ENCODE peak calls at places on chromosomes 11 and 22, in six cellular contexts. One of them, this sample, is unnamed.

GRCh38 chr11:115054541-115055538 is 376.5 kb downstream of the NXPE2 start:
- DNase-seq in astrocyte: peak
- DNase-seq in esophagus squamous epithelium: no peak
- DNase-seq in fibroblast of lung: peak
- DNase-seq in brain microvascular endothelial cell: no peak
- DNase-seq in GM23338: no peak
- DNase-seq in this sample: no peak

GRCh38 chr22:39746600-39747262 is 146.8 kb downstream of the ENTHD1 start:
- DNase-seq in astrocyte: no peak
- DNase-seq in esophagus squamous epithelium: no peak
- DNase-seq in fibroblast of lung: no peak
- DNase-seq in brain microvascular endothelial cell: no peak
- DNase-seq in GM23338: no peak
- DNase-seq in this sample: no peak

GRCh38 chr11:7512525-7513209 is 1.1 kb upstream of the PPFIBP2 start:
- DNase-seq in astrocyte: no peak
- DNase-seq in esophagus squamous epithelium: peak
- DNase-seq in fibroblast of lung: no peak
- DNase-seq in brain microvascular endothelial cell: no peak
- DNase-seq in GM23338: peak
- DNase-seq in this sample: no peak

GRCh38 chr11:7020183-7020917 is at the start of the genes NLRP14 and ZNF214:
- DNase-seq in astrocyte: peak
- DNase-seq in esophagus squamous epithelium: peak
- DNase-seq in fibroblast of lung: peak
- DNase-seq in brain microvascular endothelial cell: peak
- DNase-seq in GM23338: peak
- DNase-seq in this sample: peak

GRCh38 chr11:111514216-111515031 is at the start of gene HOATZ:
- DNase-seq in astrocyte: no peak
- DNase-seq in esophagus squamous epithelium: no peak
- DNase-seq in fibroblast of lung: peak
- DNase-seq in brain microvascular endothelial cell: no peak
- DNase-seq in GM23338: peak
- DNase-seq in this sample: no peak

GRCh38 chr11:7599209-7599608 is 74.1 kb downstream of the CYB5R2 start:
- DNase-seq in astrocyte: no peak
- DNase-seq in esophagus squamous epithelium: no peak
- DNase-seq in fibroblast of lung: no peak
- DNase-seq in brain microvascular endothelial cell: no peak
- DNase-seq in GM23338: no peak
- DNase-seq in this sample: no peak

GRCh38 chr11:28673687-28674431 is 565.7 kb downstream of the METTL15 start:
- DNase-seq in astrocyte: peak
- DNase-seq in esophagus squamous epithelium: no peak
- DNase-seq in fibroblast of lung: peak
- DNase-seq in brain microvascular endothelial cell: no peak
- DNase-seq in GM23338: peak
- DNase-seq in this sample: no peak

GRCh38 chr22:23217171-23218052 is 37.1 kb downstream of the BCR start:
- DNase-seq in astrocyte: no peak
- DNase-seq in esophagus squamous epithelium: no peak
- DNase-seq in fibroblast of lung: no peak
- DNase-seq in brain microvascular endothelial cell: no peak
- DNase-seq in GM23338: no peak
- DNase-seq in this sample: no peak

GRCh38 chr22:38236786-38237185 is 35.0 kb downstream of the MAFF start:
- DNase-seq in astrocyte: no peak
- DNase-seq in esophagus squamous epithelium: no peak
- DNase-seq in fibroblast of lung: no peak
- DNase-seq in brain microvascular endothelial cell: no peak
- DNase-seq in GM23338: no peak
- DNase-seq in this sample: no peak

GRCh38 chr11:126834149-126834548 is 166.4 kb downstream of the KIRREL3 start:
- DNase-seq in astrocyte: peak
- DNase-seq in esophagus squamous epithelium: no peak
- DNase-seq in fibroblast of lung: peak
- DNase-seq in brain microvascular endothelial cell: peak
- DNase-seq in GM23338: no peak
- DNase-seq in this sample: no peak

GRCh38 chr11:65928667-65929066 is 9.4 kb downstream of the DRAP1 start:
- DNase-seq in astrocyte: no peak
- DNase-seq in esophagus squamous epithelium: no peak
- DNase-seq in fibroblast of lung: no peak
- DNase-seq in brain microvascular endothelial cell: no peak
- DNase-seq in GM23338: no peak
- DNase-seq in this sample: no peak

GRCh38 chr22:50473088-50473487 is 1.7 kb downstream of the SBF1 start:
- DNase-seq in astrocyte: no peak
- DNase-seq in esophagus squamous epithelium: no peak
- DNase-seq in fibroblast of lung: no peak
- DNase-seq in brain microvascular endothelial cell: no peak
- DNase-seq in GM23338: peak
- DNase-seq in this sample: no peak

GRCh38 chr11:19919050-19919561 is 206.5 kb downstream of the NAV2 start:
- DNase-seq in astrocyte: peak
- DNase-seq in esophagus squamous epithelium: no peak
- DNase-seq in fibroblast of lung: peak
- DNase-seq in brain microvascular endothelial cell: peak
- DNase-seq in GM23338: no peak
- DNase-seq in this sample: peak

GRCh38 chr11:12204506-12204905 is 94.1 kb downstream of the MICAL2 start:
- DNase-seq in astrocyte: no peak
- DNase-seq in esophagus squamous epithelium: no peak
- DNase-seq in fibroblast of lung: no peak
- DNase-seq in brain microvascular endothelial cell: no peak
- DNase-seq in GM23338: no peak
- DNase-seq in this sample: no peak
- H3K27ac ChIP-seq in astrocyte: peak
- H3K27ac ChIP-seq in esophagus squamous epithelium: no peak
- H3K27ac ChIP-seq in fibroblast of lung: peak
- H3K27ac ChIP-seq in brain microvascular endothelial cell: peak
- H3K27ac ChIP-seq in GM23338: no peak
- H3K27ac ChIP-seq in this sample: no peak

GRCh38 chr11:128294685-128295079 is 292.7 kb downstream of the ETS1 start:
- DNase-seq in astrocyte: peak
- DNase-seq in esophagus squamous epithelium: no peak
- DNase-seq in fibroblast of lung: peak
- DNase-seq in brain microvascular endothelial cell: peak
- DNase-seq in GM23338: no peak
- DNase-seq in this sample: no peak

GRCh38 chr11:128291835-128292234 is 295.5 kb downstream of the ETS1 start:
- DNase-seq in astrocyte: no peak
- DNase-seq in esophagus squamous epithelium: no peak
- DNase-seq in fibroblast of lung: no peak
- DNase-seq in brain microvascular endothelial cell: no peak
- DNase-seq in GM23338: no peak
- DNase-seq in this sample: no peak

GRCh38 chr11:128297111-128297651 is 290.2 kb downstream of the ETS1 start:
- DNase-seq in astrocyte: no peak
- DNase-seq in esophagus squamous epithelium: no peak
- DNase-seq in fibroblast of lung: no peak
- DNase-seq in brain microvascular endothelial cell: no peak
- DNase-seq in GM23338: no peak
- DNase-seq in this sample: no peak

GRCh38 chr11:128291043-128291442 is 296.3 kb downstream of the ETS1 start:
- DNase-seq in astrocyte: no peak
- DNase-seq in esophagus squamous epithelium: no peak
- DNase-seq in fibroblast of lung: no peak
- DNase-seq in brain microvascular endothelial cell: no peak
- DNase-seq in GM23338: no peak
- DNase-seq in this sample: no peak

DNA sequence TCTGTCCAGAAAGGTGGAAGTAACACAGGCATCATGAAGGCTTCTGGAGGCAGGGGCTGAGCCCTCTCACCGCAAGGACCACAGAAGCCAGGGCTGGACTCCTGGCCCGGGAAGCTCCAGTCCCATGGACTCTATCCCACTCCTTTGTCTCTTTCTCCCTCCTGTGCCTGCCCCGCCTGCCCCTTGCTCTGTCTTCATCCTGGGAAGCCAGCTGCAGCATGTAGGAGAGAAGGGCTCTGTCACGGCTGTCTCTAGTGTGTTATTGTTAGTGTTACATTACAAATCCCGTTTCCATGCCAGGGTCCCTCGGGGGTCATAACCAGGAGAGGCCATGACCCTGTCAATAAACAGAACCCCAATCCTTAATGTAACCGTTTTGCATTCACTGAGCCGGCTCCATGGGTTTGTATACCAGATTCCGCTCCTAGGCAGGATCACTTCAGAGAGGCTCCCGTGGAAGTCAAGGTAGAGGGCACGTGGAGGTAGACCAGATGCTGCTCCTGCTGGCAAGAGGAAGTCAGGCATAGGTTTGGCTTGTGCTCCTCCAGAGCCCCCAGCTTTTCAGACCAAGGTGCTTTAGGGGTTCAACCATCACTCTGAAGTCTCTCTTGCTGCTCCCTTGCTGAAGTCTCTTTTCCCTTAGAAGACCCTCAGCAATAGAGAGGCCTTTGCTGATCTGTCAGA is 293.2 kb downstream of the ETS1 start:
- DNase-seq in astrocyte: no peak
- DNase-seq in esophagus squamous epithelium: no peak
- DNase-seq in fibroblast of lung: no peak
- DNase-seq in brain microvascular endothelial cell: no peak
- DNase-seq in GM23338: no peak
- DNase-seq in this sample: no peak
- H3K27ac ChIP-seq in astrocyte: no peak
- H3K27ac ChIP-seq in esophagus squamous epithelium: no peak
- H3K27ac ChIP-seq in fibroblast of lung: no peak
- H3K27ac ChIP-seq in brain microvascular endothelial cell: no peak
- H3K27ac ChIP-seq in GM23338: no peak
- H3K27ac ChIP-seq in this sample: no peak

GRCh38 chr11:121478226-121478894 is 25.6 kb upstream of the SORL1-AS1 start:
- DNase-seq in astrocyte: no peak
- DNase-seq in esophagus squamous epithelium: no peak
- DNase-seq in fibroblast of lung: no peak
- DNase-seq in brain microvascular endothelial cell: no peak
- DNase-seq in GM23338: no peak
- DNase-seq in this sample: no peak
- H3K27ac ChIP-seq in astrocyte: no peak
- H3K27ac ChIP-seq in esophagus squamous epithelium: no peak
- H3K27ac ChIP-seq in fibroblast of lung: no peak
- H3K27ac ChIP-seq in brain microvascular endothelial cell: no peak
- H3K27ac ChIP-seq in GM23338: peak
- H3K27ac ChIP-seq in this sample: peak

GRCh38 chr11:67378544-67378943 is 5.1 kb upstream of the CLCF1 start:
- DNase-seq in astrocyte: no peak
- DNase-seq in esophagus squamous epithelium: no peak
- DNase-seq in fibroblast of lung: no peak
- DNase-seq in brain microvascular endothelial cell: no peak
- DNase-seq in GM23338: no peak
- DNase-seq in this sample: no peak

GRCh38 chr11:67379061-67380058 is 6.0 kb upstream of the CLCF1 start:
- DNase-seq in astrocyte: no peak
- DNase-seq in esophagus squamous epithelium: no peak
- DNase-seq in fibroblast of lung: peak
- DNase-seq in brain microvascular endothelial cell: no peak
- DNase-seq in GM23338: no peak
- DNase-seq in this sample: no peak

GRCh38 chr11:67382481-67383136 is 9.2 kb upstream of the RAD9A start:
- DNase-seq in astrocyte: no peak
- DNase-seq in esophagus squamous epithelium: no peak
- DNase-seq in fibroblast of lung: peak
- DNase-seq in brain microvascular endothelial cell: peak
- DNase-seq in GM23338: peak
- DNase-seq in this sample: no peak

GRCh38 chr11:67384851-67385366 is 6.9 kb upstream of the RAD9A start:
- DNase-seq in astrocyte: peak
- DNase-seq in esophagus squamous epithelium: no peak
- DNase-seq in fibroblast of lung: peak
- DNase-seq in brain microvascular endothelial cell: peak
- DNase-seq in GM23338: no peak
- DNase-seq in this sample: no peak

GRCh38 chr11:67381244-67381972 is 8.0 kb upstream of the CLCF1 start:
- DNase-seq in astrocyte: no peak
- DNase-seq in esophagus squamous epithelium: no peak
- DNase-seq in fibroblast of lung: no peak
- DNase-seq in brain microvascular endothelial cell: no peak
- DNase-seq in GM23338: no peak
- DNase-seq in this sample: no peak
- H3K27ac ChIP-seq in astrocyte: no peak
- H3K27ac ChIP-seq in esophagus squamous epithelium: peak
- H3K27ac ChIP-seq in fibroblast of lung: no peak
- H3K27ac ChIP-seq in brain microvascular endothelial cell: no peak
- H3K27ac ChIP-seq in GM23338: no peak
- H3K27ac ChIP-seq in this sample: peak

DNA sequence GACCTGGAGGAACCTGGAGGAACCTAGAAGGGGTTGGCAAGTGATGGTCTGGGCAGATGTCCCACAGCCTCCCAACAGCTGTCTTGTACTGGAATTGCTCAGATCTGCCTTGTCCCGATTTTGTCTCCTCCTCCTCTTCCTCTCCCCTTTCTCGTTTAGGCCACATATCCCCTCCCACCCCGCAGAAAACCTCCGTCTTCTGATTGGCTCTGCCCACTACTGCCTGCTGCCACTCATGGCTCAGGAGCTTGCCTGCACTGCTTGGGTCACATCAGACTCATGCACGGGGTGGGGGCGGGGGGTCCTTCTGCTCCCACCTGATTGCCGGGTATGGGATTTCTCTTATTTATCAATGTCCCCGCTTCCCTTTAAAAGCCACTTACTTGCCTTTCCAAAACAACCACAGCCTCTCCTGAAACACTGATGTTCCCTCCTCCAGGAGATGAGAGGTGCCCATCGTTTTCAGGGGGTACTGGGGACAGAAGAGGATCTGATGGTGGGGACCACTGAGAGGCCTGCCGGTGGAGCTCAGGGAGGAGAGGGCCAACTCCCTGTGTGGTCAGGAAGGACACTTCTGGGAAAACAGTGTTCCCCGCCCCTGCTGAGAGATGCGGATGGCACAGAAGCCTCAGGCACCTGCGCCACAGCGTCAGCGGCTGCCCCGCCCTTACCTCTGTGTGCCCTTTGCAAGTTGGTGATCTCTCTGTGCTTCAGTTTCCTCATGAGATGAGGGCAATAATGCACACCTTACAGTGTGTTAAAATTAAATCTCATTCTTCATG is 14.7 kb downstream of the TOM1 start:
- DNase-seq in astrocyte: no peak
- DNase-seq in esophagus squamous epithelium: no peak
- DNase-seq in fibroblast of lung: no peak
- DNase-seq in brain microvascular endothelial cell: no peak
- DNase-seq in GM23338: peak
- DNase-seq in this sample: no peak
- H3K27ac ChIP-seq in astrocyte: peak
- H3K27ac ChIP-seq in esophagus squamous epithelium: peak
- H3K27ac ChIP-seq in fibroblast of lung: peak
- H3K27ac ChIP-seq in brain microvascular endothelial cell: peak
- H3K27ac ChIP-seq in GM23338: no peak
- H3K27ac ChIP-seq in this sample: peak

This sample was measured in epithelial cell of prostate.